ENCODE peak calls at places on chromosomes 13 and 19, in four cellular contexts. X, D, V and T are unnamed samples. For H3K36me3 and H3F3A, the result is how much of the 10 kb centered on the place peaks cover.

GRCh38 chr19:55080915-55081772 is 5.5 kb downstream of the EPS8L1 start:
- DNase-seq in X (peak), D (peak), V (peak), T (no peak)

GRCh38 chr19:18470153-18470552 is 32.2 kb upstream of the ISYNA1 start:
- DNase-seq in X (peak), D (peak), V (peak), T (no peak)

GRCh38 chr13:75365724-75366173 is 116.2 kb downstream of the TBC1D4 start:
- DNase-seq in X (peak), D (no peak), V (peak), T (peak)

GRCh38 chr13:43006893-43007631 is 15.0 kb upstream of the EPSTI1 start:
- DNase-seq in X (no peak), D (peak), V (peak), T (peak)

GRCh38 chr13:104769520-104769919 is 1703.3 kb upstream of the SLC10A2 start:
- DNase-seq in X (no peak), D (no peak), V (no peak), T (no peak)

GRCh38 chr19:39237200-39238184 is 7.3 kb downstream of the IFNL3 start:
- DNase-seq in X (peak), D (no peak), V (no peak), T (peak)

GRCh38 chr13:23696610-23697009 is 126.4 kb downstream of the TNFRSF19 start:
- DNase-seq in X (peak), D (peak), V (no peak), T (no peak)

GRCh38 chr13:110520431-110521295 is 40.9 kb downstream of the RAB20 start:
- DNase-seq in X (no peak), D (no peak), V (peak), T (no peak)

GRCh38 chr19:1453525-1454371 is 3.8 kb downstream of the APC2 start:
- DNase-seq in X (peak), D (peak), V (peak), T (no peak)

GRCh38 chr13:97367016-97367415 is 67.0 kb upstream of the RAP2A start:
- DNase-seq in X (no peak), D (no peak), V (peak), T (no peak)

GRCh38 chr13:109718726-109719125 is 67.7 kb downstream of the IRS2 start:
- DNase-seq in X (no peak), D (no peak), V (no peak), T (no peak)

GRCh38 chr13:27172495-27172842 is 858 bp upstream of the USP12 start:
- DNase-seq in X (no peak), D (no peak), V (peak), T (no peak)

GRCh38 chr19:12052057-12052570 is 647 bp downstream of the ZNF878 start:
- DNase-seq in X (peak), D (no peak), V (peak), T (no peak)

GRCh38 chr19:52640916-52641315 is 2.8 kb upstream of the ZNF83 start:
- DNase-seq in X (peak), D (peak), V (peak), T (no peak)

GRCh38 chr13:44421853-44422525 is 48.4 kb downstream of the SERP2 start:
- DNase-seq in X (no peak), D (no peak), V (no peak), T (no peak)

GRCh38 chr19:15304140-15304705 is 28.1 kb downstream of the BRD4 start:
- DNase-seq in X (no peak), D (no peak), V (no peak), T (no peak)

GRCh38 chr13:51783432-51784094 is 20.4 kb downstream of the DHRS12 start:
- DNase-seq in X (no peak), D (no peak), V (no peak), T (no peak)

GRCh38 chr13:110648848-110649421 is 33.6 kb downstream of the NAXD start:
- DNase-seq in X (no peak), D (peak), V (no peak), T (no peak)

GRCh38 chr19:18089726-18090125 is 3.0 kb upstream of the IL12RB1 start:
- DNase-seq in X (no peak), D (no peak), V (no peak), T (no peak)

GRCh38 chr19:4337906-4338440 is 654 bp downstream of the STAP2 start:
- DNase-seq in X (peak), D (peak), V (peak), T (no peak)

GRCh38 chr13:59112375-59112774 is 1051.4 kb downstream of the DIAPH3 start:
- DNase-seq in X (no peak), D (peak), V (peak), T (no peak)

GRCh38 chr19:16655727-16656126 is 4.2 kb downstream of the SMIM7 start:
- DNase-seq in X (no peak), D (no peak), V (no peak), T (no peak)

GRCh38 chr19:16654621-16655020 is 5.3 kb downstream of the SMIM7 start:
- DNase-seq in X (no peak), D (no peak), V (no peak), T (no peak)

GRCh38 chr19:16654151-16654550 is 5.8 kb downstream of the SMIM7 start:
- DNase-seq in X (peak), D (no peak), V (no peak), T (no peak)

GRCh38 chr19:16649734-16650133 is 10.2 kb downstream of the SMIM7 start:
- DNase-seq in X (no peak), D (no peak), V (peak), T (no peak)

DNA sequence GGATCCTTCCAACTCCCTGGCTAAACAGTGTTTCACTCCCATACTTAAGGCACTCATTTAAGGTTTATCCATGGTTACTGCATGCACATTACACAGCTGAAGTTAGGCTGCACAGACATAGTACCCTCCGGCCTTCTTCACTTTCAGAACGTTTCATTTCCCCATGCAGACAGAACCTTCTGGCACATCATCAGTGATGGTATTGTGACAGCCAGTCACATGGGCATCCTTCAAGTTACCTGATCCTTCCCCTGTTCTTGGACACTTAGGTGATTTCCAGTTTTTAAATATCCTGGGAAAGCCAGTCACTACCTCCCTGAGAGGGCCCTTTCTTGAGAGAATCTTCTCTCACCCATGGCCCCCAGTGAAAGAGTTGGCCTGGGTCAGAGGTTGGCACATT is 9.1 kb downstream of the SMIM7 start:
- DNase-seq in X (no peak), D (no peak), V (no peak), T (no peak)
- H3K36me3 ChIP-seq in X (under half), D (under half), V (under half), T (under half)

DNA sequence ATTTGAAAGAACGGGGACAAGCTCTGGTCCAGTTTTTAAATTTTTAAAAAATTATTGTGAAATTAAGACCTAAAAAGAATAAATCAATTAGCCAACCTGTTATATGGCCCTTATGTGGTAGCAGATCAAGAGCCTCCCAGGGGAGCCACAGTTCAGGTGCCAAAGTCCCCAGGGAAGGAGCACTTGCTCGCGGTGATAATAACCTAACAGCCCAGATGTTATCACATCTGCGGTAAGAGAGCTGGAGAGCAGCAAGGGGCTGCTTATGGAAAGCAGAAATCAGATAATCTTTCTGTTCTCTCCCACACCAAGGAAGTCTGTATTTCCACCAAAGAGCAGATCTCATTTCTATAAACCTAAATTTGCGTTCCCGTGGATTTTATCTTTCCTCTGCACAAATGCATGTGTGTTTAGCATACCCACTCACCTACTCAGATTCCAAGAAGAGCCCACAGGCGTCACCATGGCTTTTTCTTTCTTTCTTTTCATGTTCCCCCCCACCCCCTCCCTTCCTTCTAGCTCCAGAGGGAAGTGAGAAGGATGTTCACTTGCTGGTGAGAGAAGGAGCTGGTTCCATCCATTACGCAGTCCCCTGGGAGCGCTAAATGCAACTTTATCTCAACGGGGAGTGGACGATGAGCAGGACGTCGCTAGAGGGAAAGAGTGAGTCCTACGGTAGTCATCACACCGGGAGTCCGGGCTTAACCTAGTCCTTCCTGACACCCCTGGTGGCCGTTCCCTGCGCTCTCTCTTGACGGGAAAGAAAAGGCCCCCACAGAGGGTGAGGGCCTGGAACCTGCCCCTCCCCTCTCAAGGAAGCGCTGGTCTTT is 1.6 kb upstream of the POU4F1 start:
- DNase-seq in X (peak), D (peak), V (peak), T (no peak)
- TF ChIP-seq EZH2 in X (peak), D (peak), V (no peak), T (no peak)

DNA sequence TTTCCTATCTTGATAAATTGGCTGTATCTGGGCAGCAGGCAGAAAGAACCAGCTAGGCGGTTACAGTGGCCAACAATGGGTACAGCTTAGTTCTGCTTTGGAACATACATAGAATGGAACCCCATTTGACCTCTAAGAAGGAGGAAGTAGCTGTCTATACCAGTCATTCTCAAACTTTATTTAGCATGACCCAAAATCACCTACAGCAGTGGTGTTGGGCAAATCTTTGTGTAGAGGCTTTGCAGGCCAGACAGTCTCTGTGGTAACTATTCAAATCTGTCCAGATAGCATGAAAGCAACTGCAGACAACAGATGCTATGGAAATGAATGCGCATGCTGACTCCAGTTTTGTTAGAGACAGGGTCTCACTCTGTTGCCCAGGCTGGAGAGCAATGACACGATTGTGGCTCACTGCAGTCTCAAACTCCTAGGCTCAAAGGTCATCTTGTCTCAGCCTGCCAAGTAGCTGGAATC is 12.0 kb upstream of the KCNC3 start:
- DNase-seq in X (no peak), D (no peak), V (no peak), T (no peak)
- H3F3A ChIP-seq in X (under half), D (under half), V (under half), T (under half)

DNA sequence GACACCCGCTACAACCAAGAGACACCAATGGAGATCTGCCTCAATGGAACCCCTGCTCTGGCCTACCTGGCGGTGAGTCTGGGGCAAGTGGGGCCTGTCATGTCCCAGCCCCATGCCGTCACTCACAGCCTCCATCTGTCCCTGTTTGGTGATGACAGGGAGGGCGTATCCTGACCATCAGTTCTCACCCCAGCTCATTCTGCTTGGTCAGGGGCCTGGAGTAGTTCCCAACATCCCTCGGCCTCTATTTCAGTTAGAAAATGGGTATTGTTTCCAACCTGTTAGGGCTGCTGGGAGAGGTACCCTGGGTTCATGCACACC is 18.2 kb downstream of the HIPK4 start:
- DNase-seq in X (no peak), D (no peak), V (no peak), T (no peak)
- H3K36me3 ChIP-seq in X (under half), D (under half), V (under half), T (under half)